ENCODE peak calls at places on chromosomes 7 and 10, in ten cellular contexts. One of them, this sample, is unnamed.

GRCh38 chr7:157513682-157514081 is 176.9 kb downstream of the DNAJB6 start:
- DNase-seq in activated effector memory CD4-positive, alpha-beta T cell treated with Interleukin-2 at 50 U/mL for 16 hours: no peak
- DNase-seq in progenitor cell of endocrine pancreas: no peak
- DNase-seq in AG10803: no peak
- DNase-seq in NCI-H1092 treated with DMSO at 0.1 percent for 48 hours: no peak
- DNase-seq in NCI-H2029: no peak
- DNase-seq in GM12891: no peak
- DNase-seq in IMR-90: no peak
- DNase-seq in T-cell: no peak
- DNase-seq in choroid plexus epithelial cell: no peak
- DNase-seq in this sample: no peak

GRCh38 chr7:42831051-42831952 is 80.6 kb downstream of the C7orf25 start:
- DNase-seq in activated effector memory CD4-positive, alpha-beta T cell treated with Interleukin-2 at 50 U/mL for 16 hours: no peak
- DNase-seq in progenitor cell of endocrine pancreas: no peak
- DNase-seq in AG10803: peak; percentile 46
- DNase-seq in NCI-H1092 treated with DMSO at 0.1 percent for 48 hours: no peak
- DNase-seq in NCI-H2029: no peak
- DNase-seq in GM12891: no peak
- DNase-seq in IMR-90: peak; percentile 44
- DNase-seq in T-cell: no peak
- DNase-seq in choroid plexus epithelial cell: peak; percentile 70
- DNase-seq in this sample: no peak

GRCh38 chr7:22718200-22718711 is 8.7 kb upstream of the IL6 start:
- DNase-seq in activated effector memory CD4-positive, alpha-beta T cell treated with Interleukin-2 at 50 U/mL for 16 hours: no peak
- DNase-seq in progenitor cell of endocrine pancreas: no peak
- DNase-seq in AG10803: peak; percentile 89
- DNase-seq in NCI-H1092 treated with DMSO at 0.1 percent for 48 hours: no peak
- DNase-seq in NCI-H2029: no peak
- DNase-seq in GM12891: no peak
- DNase-seq in IMR-90: peak; percentile 97
- DNase-seq in T-cell: no peak
- DNase-seq in choroid plexus epithelial cell: peak; percentile 94
- DNase-seq in this sample: no peak

GRCh38 chr7:130359276-130359857 is 14.8 kb downstream of the CPA5 start:
- DNase-seq in activated effector memory CD4-positive, alpha-beta T cell treated with Interleukin-2 at 50 U/mL for 16 hours: no peak
- DNase-seq in progenitor cell of endocrine pancreas: no peak
- DNase-seq in AG10803: no peak
- DNase-seq in NCI-H1092 treated with DMSO at 0.1 percent for 48 hours: no peak
- DNase-seq in NCI-H2029: no peak
- DNase-seq in GM12891: no peak
- DNase-seq in IMR-90: no peak
- DNase-seq in T-cell: no peak
- DNase-seq in choroid plexus epithelial cell: no peak
- DNase-seq in this sample: no peak

GRCh38 chr7:46775020-46775419 is 806.9 kb downstream of the TNS3 start:
- DNase-seq in activated effector memory CD4-positive, alpha-beta T cell treated with Interleukin-2 at 50 U/mL for 16 hours: no peak
- DNase-seq in progenitor cell of endocrine pancreas: no peak
- DNase-seq in AG10803: no peak
- DNase-seq in NCI-H1092 treated with DMSO at 0.1 percent for 48 hours: no peak
- DNase-seq in NCI-H2029: no peak
- DNase-seq in GM12891: no peak
- DNase-seq in IMR-90: no peak
- DNase-seq in T-cell: no peak
- DNase-seq in choroid plexus epithelial cell: no peak
- DNase-seq in this sample: no peak

GRCh38 chr10:101403161-101403560 is 49.2 kb downstream of the BTRC start:
- DNase-seq in activated effector memory CD4-positive, alpha-beta T cell treated with Interleukin-2 at 50 U/mL for 16 hours: no peak
- DNase-seq in progenitor cell of endocrine pancreas: no peak
- DNase-seq in AG10803: no peak
- DNase-seq in NCI-H1092 treated with DMSO at 0.1 percent for 48 hours: no peak
- DNase-seq in NCI-H2029: no peak
- DNase-seq in GM12891: no peak
- DNase-seq in IMR-90: no peak
- DNase-seq in T-cell: no peak
- DNase-seq in choroid plexus epithelial cell: no peak
- DNase-seq in this sample: no peak

GRCh38 chr10:126407831-126408230 is 19.6 kb upstream of the ADAM12 start:
- DNase-seq in activated effector memory CD4-positive, alpha-beta T cell treated with Interleukin-2 at 50 U/mL for 16 hours: no peak
- DNase-seq in progenitor cell of endocrine pancreas: no peak
- DNase-seq in AG10803: peak; percentile 43
- DNase-seq in NCI-H1092 treated with DMSO at 0.1 percent for 48 hours: no peak
- DNase-seq in NCI-H2029: no peak
- DNase-seq in GM12891: no peak
- DNase-seq in IMR-90: no peak
- DNase-seq in T-cell: no peak
- DNase-seq in choroid plexus epithelial cell: no peak
- DNase-seq in this sample: no peak

GRCh38 chr10:6748981-6749630 is 169.0 kb upstream of the PRKCQ start:
- DNase-seq in activated effector memory CD4-positive, alpha-beta T cell treated with Interleukin-2 at 50 U/mL for 16 hours: no peak
- DNase-seq in progenitor cell of endocrine pancreas: no peak
- DNase-seq in AG10803: peak; percentile 71
- DNase-seq in NCI-H1092 treated with DMSO at 0.1 percent for 48 hours: no peak
- DNase-seq in NCI-H2029: no peak
- DNase-seq in GM12891: no peak
- DNase-seq in IMR-90: peak; percentile 79
- DNase-seq in T-cell: no peak
- DNase-seq in choroid plexus epithelial cell: no peak
- DNase-seq in this sample: no peak

GRCh38 chr10:76302936-76303656 is 871.7 kb downstream of the LRMDA start:
- DNase-seq in activated effector memory CD4-positive, alpha-beta T cell treated with Interleukin-2 at 50 U/mL for 16 hours: no peak
- DNase-seq in progenitor cell of endocrine pancreas: no peak
- DNase-seq in AG10803: no peak
- DNase-seq in NCI-H1092 treated with DMSO at 0.1 percent for 48 hours: no peak
- DNase-seq in NCI-H2029: no peak
- DNase-seq in GM12891: no peak
- DNase-seq in IMR-90: no peak
- DNase-seq in T-cell: no peak
- DNase-seq in choroid plexus epithelial cell: peak; percentile 29
- DNase-seq in this sample: no peak

GRCh38 chr10:43265799-43266721 is 805 bp downstream of the RASGEF1A start:
- DNase-seq in activated effector memory CD4-positive, alpha-beta T cell treated with Interleukin-2 at 50 U/mL for 16 hours: peak; percentile 56
- DNase-seq in progenitor cell of endocrine pancreas: peak; percentile 39
- DNase-seq in AG10803: no peak
- DNase-seq in NCI-H1092 treated with DMSO at 0.1 percent for 48 hours: peak; percentile 8
- DNase-seq in NCI-H2029: no peak
- DNase-seq in GM12891: peak; percentile 42
- DNase-seq in IMR-90: no peak
- DNase-seq in T-cell: peak; percentile 24
- DNase-seq in choroid plexus epithelial cell: no peak
- DNase-seq in this sample: peak; percentile 45